ENCODE peak calls at places on chromosomes 16 and 17, in seven cellular contexts. G is hepatocyte, Z is GM12891, I is IMR-90, J is GM13976, T is nephron progenitor cell, F is EL. R is an unnamed sample.

GRCh38 chr16:27179500-27180072 is 23.7 kb upstream of the KDM8 start:
- DNase-seq in T (peak), F (peak), I (peak), G (peak), J (peak), Z (peak), R (peak)

GRCh38 chr17:60947100-60947499 is 269.4 kb downstream of the BCAS3 start:
- DNase-seq in F (peak), I (peak), J (no peak), Z (no peak), T (no peak), G (no peak), R (no peak)

GRCh38 chr16:48057085-48057484 is 98.7 kb downstream of the ABCC12 start:
- DNase-seq in I (peak), Z (no peak), G (no peak), J (no peak), F (no peak), T (no peak), R (no peak)

GRCh38 chr17:82050761-82051641 is 610 bp downstream of the RFNG start:
- DNase-seq in I (no peak), F (no peak), Z (peak), J (no peak), G (peak), T (no peak), R (peak)

GRCh38 chr17:22273308-22273707 is 581.0 kb downstream of the KCNJ18 start:
- DNase-seq in J (no peak), G (no peak), F (no peak), Z (no peak), I (no peak), T (no peak), R (no peak)

GRCh38 chr16:81500833-81501521 is 56.4 kb downstream of the CMIP start:
- DNase-seq in Z (no peak), F (peak), T (no peak), I (peak), G (no peak), J (no peak), R (no peak)

GRCh38 chr16:3954411-3954921 is 74.0 kb upstream of the CREBBP start:
- DNase-seq in G (peak), T (no peak), J (no peak), I (peak), Z (no peak), F (no peak), R (no peak)

GRCh38 chr16:58491-59439 is 5.1 kb downstream of the SNRNP25 start:
- DNase-seq in J (no peak), Z (no peak), I (no peak), T (no peak), G (no peak), F (no peak), R (peak)